ENCODE peak calls at places on chromosomes 6 and 20, in eight cellular contexts. P, F, J, T, R, Z, W and M are unnamed samples.

GRCh38 chr6:157272866-157273755 is 50.2 kb downstream of the TMEM242 start:
- DNase-seq in P (no peak), F (no peak), J (no peak), T (peak), R (peak), Z (peak), W (peak), M (no peak)

GRCh38 chr6:155314773-155315515 is 660 bp upstream of the TFB1M start:
- DNase-seq in P (peak), F (no peak), J (peak), T (peak), R (no peak), Z (no peak), W (no peak), M (peak)

GRCh38 chr6:137309078-137309762 is 90.0 kb upstream of the IFNGR1 start:
- DNase-seq in P (peak), F (peak), J (peak), T (peak), R (no peak), Z (peak), W (peak), M (no peak)

GRCh38 chr6:30748301-30748769 is 4.0 kb upstream of the IER3 start:
- DNase-seq in P (no peak), F (no peak), J (no peak), T (no peak), R (no peak), Z (no peak), W (no peak), M (no peak)

GRCh38 chr6:10141756-10142443 is 273.0 kb downstream of the TFAP2A start:
- DNase-seq in P (no peak), F (no peak), J (no peak), T (peak), R (no peak), Z (no peak), W (no peak), M (no peak)

GRCh38 chr20:18223399-18223798 is 64.9 kb upstream of the ZNF133 start:
- DNase-seq in P (no peak), F (no peak), J (no peak), T (peak), R (no peak), Z (no peak), W (peak), M (no peak)

GRCh38 chr20:59153832-59154231 is 9.8 kb upstream of the ZNF831 start:
- DNase-seq in P (no peak), F (no peak), J (no peak), T (no peak), R (no peak), Z (no peak), W (peak), M (no peak)

GRCh38 chr6:90939906-90940305 is 353.0 kb upstream of the MAP3K7 start:
- DNase-seq in P (no peak), F (no peak), J (no peak), T (no peak), R (no peak), Z (no peak), W (no peak), M (no peak)

GRCh38 chr6:72922401-72922800 is 300.5 kb downstream of the KCNQ5 start:
- DNase-seq in P (no peak), F (no peak), J (no peak), T (peak), R (no peak), Z (no peak), W (no peak), M (no peak)